ENCODE peak calls at places on chromosome 4, in five cellular contexts. B is HepG2, X is K562, R is GM12892, Q is H1. L is an unnamed sample.

GRCh38 chr4:94365304-94365703 is 22.7 kb upstream of the HPGDS start:
- DNase-seq in B (no peak), X (no peak), R (no peak), Q (no peak), L (no peak)

GRCh38 chr4:168486961-168487820 is 6.9 kb upstream of the DDX60L start:
- DNase-seq in B (no peak), X (no peak), R (no peak), Q (no peak), L (no peak)

GRCh38 chr4:128810331-128810870 is 901 bp downstream of the JADE1 start:
- DNase-seq in B (peak; percentile 45), X (peak; percentile 65), R (peak; percentile 20), Q (no peak), L (no peak)

GRCh38 chr4:166887457-166887856 is 346.8 kb downstream of the SPOCK3 start:
- DNase-seq in B (no peak), X (no peak), R (no peak), Q (no peak), L (no peak)

GRCh38 chr4:148103647-148104355 is 338.4 kb downstream of the NR3C2 start:
- DNase-seq in B (no peak), X (no peak), R (no peak), Q (no peak), L (no peak)

GRCh38 chr4:1727117-1728031 is 6.1 kb downstream of the TACC3 start:
- DNase-seq in B (no peak), X (no peak), R (no peak), Q (no peak), L (no peak)

GRCh38 chr4:168586926-168587325 is 90.1 kb downstream of the PALLD start:
- DNase-seq in B (no peak), X (no peak), R (no peak), Q (no peak), L (no peak)

GRCh38 chr4:27357283-27357682 is 496.6 kb downstream of the STIM2 start:
- DNase-seq in B (no peak), X (no peak), R (no peak), Q (no peak), L (no peak)

GRCh38 chr4:108480881-108481280 is 139.5 kb upstream of the RPL34 start:
- DNase-seq in B (no peak), X (no peak), R (no peak), Q (no peak), L (no peak)

GRCh38 chr4:116636917-116637316 is 448.5 kb downstream of the TRAM1L1 start:
- DNase-seq in B (no peak), X (no peak), R (no peak), Q (no peak), L (no peak)

GRCh38 chr4:44629280-44629866 is 22.1 kb downstream of the YIPF7 start:
- DNase-seq in B (peak; percentile 41), X (peak; percentile 47), R (no peak), Q (peak; percentile 9), L (peak; percentile 16)

GRCh38 chr4:111213520-111213919 is 590.6 kb upstream of the PITX2 start:
- DNase-seq in B (peak; percentile 1), X (no peak), R (no peak), Q (no peak), L (no peak)

GRCh38 chr4:111842336-111842735 is 302.9 kb upstream of the FAM241A start:
- DNase-seq in B (no peak), X (no peak), R (no peak), Q (no peak), L (no peak)

GRCh38 chr4:53019485-53020382 is 157.6 kb downstream of the RASL11B start:
- DNase-seq in B (peak; percentile 94), X (peak; percentile 24), R (no peak), Q (no peak), L (no peak)

GRCh38 chr4:172596206-172596605 is 572.4 kb upstream of the GALNT7 start:
- DNase-seq in B (no peak), X (no peak), R (no peak), Q (peak; percentile 3), L (no peak)

GRCh38 chr4:107392951-107393350 is 327.1 kb downstream of the PAPSS1 start:
- DNase-seq in B (no peak), X (no peak), R (no peak), Q (no peak), L (no peak)

GRCh38 chr4:76886848-76887441 is 11.0 kb downstream of the SOWAHB start:
- DNase-seq in B (no peak), X (no peak), R (no peak), Q (no peak), L (no peak)
- TF ChIP-seq TAF1 in B (no peak), X (no peak), R (no peak), Q (no peak), L (no peak)

DNA sequence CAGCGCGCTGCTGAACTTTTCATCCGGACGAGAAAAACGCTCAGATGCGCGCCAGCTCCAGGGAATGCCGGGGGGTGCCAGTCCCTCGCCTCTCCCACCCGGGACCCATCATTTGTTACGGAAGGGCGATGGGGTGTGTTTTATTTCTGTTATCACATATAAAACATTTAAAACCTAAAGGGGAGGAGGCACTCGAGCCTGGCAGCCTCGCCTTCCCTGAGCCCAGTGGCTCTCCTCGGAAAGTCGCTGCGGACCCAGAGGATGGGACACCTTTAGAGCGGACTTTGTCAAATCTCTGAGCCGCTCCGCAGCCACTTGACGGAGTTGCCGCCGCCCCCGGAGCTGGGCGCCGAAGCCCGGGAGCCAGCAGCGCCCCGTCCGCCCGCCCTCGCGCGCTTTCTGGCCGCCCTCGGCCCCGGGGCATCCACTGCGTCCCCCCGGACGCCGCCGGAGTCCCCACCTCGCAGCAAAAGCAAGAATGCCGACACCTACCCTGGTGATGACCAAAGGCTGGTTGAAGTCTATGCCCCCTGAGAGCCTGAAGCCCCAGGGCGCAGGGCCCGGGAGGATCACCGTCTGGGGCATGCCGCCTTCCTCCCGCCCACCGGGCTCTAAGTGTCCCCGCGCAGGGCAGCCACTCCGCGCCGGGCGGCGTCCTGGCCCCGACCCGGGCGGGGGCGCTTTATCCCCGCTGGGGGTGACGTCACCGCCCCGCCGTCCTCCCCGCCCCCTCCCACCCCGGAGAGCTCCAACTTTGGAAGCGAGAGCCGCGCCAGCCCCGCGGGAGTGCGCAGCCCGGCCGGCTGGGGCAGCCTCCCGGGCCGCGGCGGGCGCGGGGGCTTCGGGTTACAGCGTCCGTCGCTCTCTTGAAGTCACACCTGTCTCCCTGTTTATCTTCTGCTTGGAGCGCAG is at the start of gene PDLIM3:
- DNase-seq in B (peak; percentile 27), X (peak; percentile 77), R (peak; percentile 42), Q (no peak), L (peak; percentile 29)
- TF ChIP-seq POLR2A in B (no peak), X (no peak), R (no peak), Q (peak; percentile 36), L (no peak)

GRCh38 chr4:15303052-15303641 is 124.7 kb upstream of the C1QTNF7 start:
- DNase-seq in B (peak; percentile 64), X (no peak), R (no peak), Q (no peak), L (no peak)
- TF ChIP-seq TAF1 in B (no peak), X (no peak), R (no peak), Q (no peak), L (no peak)

GRCh38 chr4:25712611-25713010 is 57.0 kb downstream of the SLC34A2 start:
- DNase-seq in B (no peak), X (no peak), R (no peak), Q (no peak), L (no peak)

GRCh38 chr4:25713812-25714211 is 58.2 kb downstream of the SLC34A2 start:
- DNase-seq in B (no peak), X (no peak), R (no peak), Q (no peak), L (no peak)

DNA sequence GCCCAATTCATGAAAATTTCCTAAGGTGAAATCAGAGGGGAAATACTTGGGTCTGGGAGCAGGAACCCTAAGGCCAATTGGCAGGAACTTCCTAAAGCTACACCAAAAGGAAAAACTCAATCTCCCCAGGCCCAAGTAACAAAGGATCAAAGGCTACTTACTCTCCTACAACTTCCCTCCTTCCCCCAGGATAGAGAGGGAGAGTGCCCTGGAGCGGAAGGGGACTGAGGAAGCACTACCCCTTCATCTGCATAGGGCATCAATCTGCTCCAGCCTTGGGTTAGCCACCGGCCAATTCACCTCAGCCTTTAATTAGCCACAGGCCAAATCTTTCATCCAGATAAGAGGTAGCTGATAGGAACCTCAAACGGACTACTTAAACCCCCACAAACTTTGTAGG is 55.0 kb downstream of the SLC34A2 start:
- DNase-seq in B (no peak), X (no peak), R (no peak), Q (no peak), L (no peak)
- TF ChIP-seq POLR2A in B (no peak), X (no peak), R (no peak), Q (no peak), L (no peak)

DNA sequence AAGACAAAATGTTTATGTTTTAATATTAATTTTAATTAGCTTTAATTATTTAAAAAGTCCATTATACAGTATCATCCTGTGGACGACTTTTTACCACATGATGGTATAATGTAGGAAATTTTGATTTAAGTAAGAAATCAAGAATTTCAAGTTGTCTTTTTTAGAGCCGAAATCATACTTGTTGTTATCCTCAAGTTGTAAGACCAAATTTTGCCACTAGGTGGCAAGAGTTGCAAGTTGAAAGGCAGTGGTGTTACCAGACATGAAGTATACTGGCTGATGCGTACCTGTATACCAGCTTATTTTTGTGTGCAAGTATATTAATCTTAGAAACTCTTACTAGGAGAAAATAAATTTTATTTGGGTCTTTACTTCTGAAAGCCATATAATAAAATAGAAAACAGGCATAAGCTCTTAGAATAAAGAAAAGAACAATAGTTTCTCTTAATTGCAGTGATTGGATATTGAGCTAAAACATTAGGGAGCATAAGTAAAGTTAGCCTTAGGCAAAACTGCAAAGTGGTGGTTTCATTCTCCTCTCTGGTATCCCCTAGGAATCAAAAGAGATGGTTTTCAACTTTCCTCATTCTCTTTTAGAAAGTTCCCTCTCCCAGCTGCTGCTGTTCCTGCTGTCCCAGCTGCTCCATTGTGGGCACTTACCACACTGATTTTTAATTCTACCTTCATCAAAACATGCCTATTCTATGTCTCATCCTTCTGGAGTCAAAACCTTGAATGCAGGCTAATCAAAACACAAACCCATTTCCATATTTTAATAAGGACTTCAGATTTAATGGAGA is 118.1 kb upstream of the WDFY3 start:
- DNase-seq in B (peak; percentile 60), X (peak; percentile 35), R (no peak), Q (no peak), L (peak; percentile 0)
- TF ChIP-seq TAF1 in B (no peak), X (no peak), R (no peak), Q (no peak), L (no peak)

GRCh38 chr4:84966382-84967291 is at the start of gene WDFY3:
- DNase-seq in B (peak; percentile 58), X (peak; percentile 60), R (no peak), Q (peak; percentile 51), L (peak; percentile 13)
- TF ChIP-seq POLR2A in B (peak; percentile 66), X (peak; percentile 64), R (no peak), Q (peak; percentile 79), L (no peak)

L was measured in GM12891.